ENCODE peak calls at places on chromosomes 5 and 9, in ten cellular contexts. Y, I, D, E, N, O, U, R, T and F are unnamed samples.

GRCh38 chr5:41115281-41115680 is 44.1 kb upstream of the MROH2B start:
- DNase-seq in D (no peak), E (no peak), N (no peak), I (no peak), O (peak; percentile 94), T (peak; percentile 87), U (no peak), Y (no peak), R (no peak), F (no peak)

GRCh38 chr5:132445930-132446329 is 44.6 kb downstream of the IRF1 start:
- DNase-seq in E (no peak), U (peak; percentile 32), T (no peak), Y (no peak), I (no peak), R (no peak), N (no peak), O (no peak), D (no peak), F (no peak)

GRCh38 chr9:94156549-94157407 is 72.5 kb downstream of the PTPDC1 start:
- DNase-seq in T (peak; percentile 88), E (peak; percentile 90), N (peak; percentile 14), O (peak; percentile 50), I (no peak), Y (no peak), U (no peak), R (no peak), D (no peak), F (no peak)

GRCh38 chr5:59042201-59042600 is 459.3 kb downstream of the RAB3C start:
- DNase-seq in N (no peak), I (no peak), R (no peak), D (no peak), U (no peak), T (peak; percentile 80), Y (no peak), E (no peak), O (peak; percentile 63), F (no peak)

GRCh38 chr9:3473402-3473801 is 52.4 kb downstream of the RFX3 start:
- DNase-seq in I (no peak), D (no peak), E (no peak), T (no peak), Y (no peak), R (no peak), U (no peak), N (no peak), O (no peak), F (no peak)

GRCh38 chr9:137055385-137056364 is 1.8 kb upstream of the ENTPD2 start:
- DNase-seq in N (peak; percentile 94), D (no peak), R (no peak), U (no peak), O (peak; percentile 41), T (peak; percentile 83), I (no peak), E (peak; percentile 89), Y (peak; percentile 74), F (no peak)

GRCh38 chr5:1526681-1527131 is 2.9 kb upstream of the LPCAT1 start:
- DNase-seq in T (no peak), I (no peak), E (no peak), O (no peak), D (no peak), U (peak; percentile 51), N (no peak), R (peak; percentile 6), Y (no peak), F (no peak)

GRCh38 chr9:3962467-3962866 is 337.4 kb downstream of the GLIS3 start:
- DNase-seq in U (no peak), R (no peak), Y (peak; percentile 3), E (no peak), I (no peak), N (no peak), O (peak; percentile 76), T (peak; percentile 49), D (no peak), F (no peak)

GRCh38 chr9:121765021-121765950 is 113.9 kb downstream of the DAB2IP start:
- DNase-seq in D (no peak), Y (no peak), R (no peak), T (peak; percentile 54), O (peak; percentile 63), N (no peak), I (no peak), U (no peak), E (peak; percentile 63), F (no peak)

GRCh38 chr5:24633705-24634325 is 11.0 kb downstream of the CDH10 start:
- DNase-seq in Y (no peak), O (peak; percentile 11), R (no peak), T (peak; percentile 47), I (no peak), E (no peak), D (no peak), N (no peak), U (no peak), F (no peak)

GRCh38 chr9:99811598-99812383 is 9.9 kb upstream of the NR4A3 start:
- DNase-seq in U (no peak), D (no peak), E (no peak), T (no peak), R (no peak), O (no peak), I (no peak), N (no peak), Y (no peak), F (no peak)

GRCh38 chr5:144487761-144488160 is 317.1 kb downstream of the KCTD16 start:
- DNase-seq in R (no peak), T (no peak), D (no peak), Y (no peak), I (no peak), N (no peak), U (no peak), O (no peak), E (no peak), F (no peak)

GRCh38 chr5:59768204-59769040 is 125.1 kb downstream of the PDE4D start:
- DNase-seq in U (peak; percentile 52), E (peak; percentile 55), O (peak; percentile 33), D (peak; percentile 26), Y (peak; percentile 35), R (peak; percentile 54), N (no peak), T (peak; percentile 91), I (peak; percentile 0), F (peak; percentile 35)

GRCh38 chr5:42555797-42556196 is 132.6 kb downstream of the GHR start:
- DNase-seq in D (no peak), E (no peak), R (no peak), U (no peak), T (no peak), I (no peak), Y (no peak), O (no peak), N (no peak), F (no peak)

GRCh38 chr9:36461341-36461740 is 61.3 kb upstream of the RNF38 start:
- DNase-seq in T (peak; percentile 32), I (no peak), U (no peak), Y (no peak), E (no peak), D (no peak), N (no peak), R (no peak), O (peak; percentile 40), F (no peak)

GRCh38 chr5:128632264-128632663 is 94.2 kb upstream of the FBN2 start:
- DNase-seq in O (no peak), D (no peak), T (no peak), Y (no peak), I (no peak), R (no peak), U (no peak), N (no peak), E (no peak), F (no peak)

GRCh38 chr5:1699394-1699793 is 100.2 kb downstream of the MRPL36 start:
- DNase-seq in I (no peak), N (no peak), U (no peak), R (no peak), T (no peak), E (no peak), D (no peak), Y (no peak), O (no peak), F (no peak)

GRCh38 chr5:180606215-180606785 is 15.0 kb upstream of the SCGB3A1 start:
- DNase-seq in O (no peak), U (no peak), R (no peak), E (peak; percentile 20), Y (no peak), T (no peak), N (no peak), D (no peak), I (no peak), F (no peak)